ENCODE peak calls at places on chromosomes 16 and 17, in nine cellular contexts. R, D, N, L, V, K, F, T and W are unnamed samples.

GRCh38 chr17:5540321-5540720 is 44.0 kb downstream of the NLRP1 start:
- DNase-seq in R (no peak), D (no peak), N (no peak), L (no peak), V (no peak), K (no peak), F (no peak), T (no peak), W (no peak)

GRCh38 chr17:71869293-71869692 is 251.5 kb upstream of the SOX9 start:
- DNase-seq in R (no peak), D (no peak), N (no peak), L (no peak), V (no peak), K (no peak), F (no peak), T (no peak), W (no peak)

GRCh38 chr16:23432176-23433128 is 20.5 kb downstream of the COG7 start:
- DNase-seq in R (no peak), D (no peak), N (no peak), L (no peak), V (no peak), K (no peak), F (no peak), T (no peak), W (no peak)

GRCh38 chr16:11112723-11113348 is 143.2 kb downstream of the SOCS1 start:
- DNase-seq in R (no peak), D (peak; percentile 21), N (no peak), L (no peak), V (no peak), K (peak; percentile 55), F (no peak), T (no peak), W (no peak)

GRCh38 chr16:9521749-9522370 is 430.4 kb downstream of the HAPSTR1 start:
- DNase-seq in R (no peak), D (no peak), N (no peak), L (no peak), V (no peak), K (no peak), F (no peak), T (no peak), W (no peak)

GRCh38 chr16:79431923-79432322 is 168.6 kb downstream of the MAF start:
- DNase-seq in R (no peak), D (no peak), N (no peak), L (no peak), V (no peak), K (no peak), F (no peak), T (no peak), W (no peak)

GRCh38 chr17:61005358-61005757 is 327.7 kb downstream of the BCAS3 start:
- DNase-seq in R (no peak), D (no peak), N (no peak), L (no peak), V (no peak), K (no peak), F (no peak), T (no peak), W (no peak)

GRCh38 chr17:5809056-5809455 is 224.7 kb upstream of the NLRP1 start:
- DNase-seq in R (no peak), D (no peak), N (no peak), L (no peak), V (no peak), K (no peak), F (no peak), T (no peak), W (peak; percentile 17)

GRCh38 chr17:48468299-48468698 is 38.3 kb upstream of the SKAP1 start:
- DNase-seq in R (no peak), D (no peak), N (no peak), L (no peak), V (no peak), K (no peak), F (no peak), T (no peak), W (no peak)

GRCh38 chr16:23765933-23766332 is 11.1 kb downstream of the CHP2 start:
- DNase-seq in R (no peak), D (no peak), N (no peak), L (no peak), V (no peak), K (no peak), F (no peak), T (no peak), W (no peak)

GRCh38 chr17:10075919-10076318 is 122.5 kb downstream of the GAS7 start:
- DNase-seq in R (no peak), D (no peak), N (no peak), L (no peak), V (no peak), K (no peak), F (no peak), T (no peak), W (no peak)

GRCh38 chr16:47815655-47816054 is 340.1 kb downstream of the ABCC12 start:
- DNase-seq in R (no peak), D (no peak), N (no peak), L (no peak), V (no peak), K (no peak), F (no peak), T (no peak), W (no peak)

GRCh38 chr17:67125417-67125816 is 81.1 kb downstream of the CACNG1 start:
- DNase-seq in R (no peak), D (no peak), N (no peak), L (no peak), V (no peak), K (no peak), F (no peak), T (no peak), W (no peak)

GRCh38 chr17:7029659-7030058 is 6.2 kb upstream of the SLC16A13 start:
- DNase-seq in R (no peak), D (no peak), N (peak; percentile 86), L (no peak), V (no peak), K (no peak), F (no peak), T (peak; percentile 35), W (no peak)

GRCh38 chr16:66840883-66841282 is 3.3 kb upstream of the CA7 start:
- DNase-seq in R (no peak), D (no peak), N (no peak), L (no peak), V (no peak), K (peak; percentile 1), F (no peak), T (no peak), W (no peak)

GRCh38 chr17:258906-259305 is 77.5 kb upstream of the DOC2B start:
- DNase-seq in R (no peak), D (no peak), N (peak; percentile 12), L (peak; percentile 46), V (peak; percentile 28), K (peak; percentile 20), F (no peak), T (no peak), W (no peak)

GRCh38 chr17:78981010-78981888 is 1.5 kb upstream of the LGALS3BP start:
- DNase-seq in R (no peak), D (no peak), N (no peak), L (no peak), V (no peak), K (no peak), F (no peak), T (no peak), W (no peak)
- TF ChIP-seq POLR2AphosphoS5 in R (no peak), D (no peak), N (no peak), L (no peak), V (no peak), K (no peak), F (no peak), T (no peak), W (no peak)

GRCh38 chr16:1169285-1170075 is 16.6 kb downstream of the CACNA1H start:
- DNase-seq in R (no peak), D (no peak), N (no peak), L (no peak), V (no peak), K (no peak), F (no peak), T (peak; percentile 27), W (no peak)
- TF ChIP-seq POLR2A in R (no peak), D (no peak), N (no peak), L (no peak), V (no peak), K (no peak), F (no peak), T (no peak), W (no peak)

DNA sequence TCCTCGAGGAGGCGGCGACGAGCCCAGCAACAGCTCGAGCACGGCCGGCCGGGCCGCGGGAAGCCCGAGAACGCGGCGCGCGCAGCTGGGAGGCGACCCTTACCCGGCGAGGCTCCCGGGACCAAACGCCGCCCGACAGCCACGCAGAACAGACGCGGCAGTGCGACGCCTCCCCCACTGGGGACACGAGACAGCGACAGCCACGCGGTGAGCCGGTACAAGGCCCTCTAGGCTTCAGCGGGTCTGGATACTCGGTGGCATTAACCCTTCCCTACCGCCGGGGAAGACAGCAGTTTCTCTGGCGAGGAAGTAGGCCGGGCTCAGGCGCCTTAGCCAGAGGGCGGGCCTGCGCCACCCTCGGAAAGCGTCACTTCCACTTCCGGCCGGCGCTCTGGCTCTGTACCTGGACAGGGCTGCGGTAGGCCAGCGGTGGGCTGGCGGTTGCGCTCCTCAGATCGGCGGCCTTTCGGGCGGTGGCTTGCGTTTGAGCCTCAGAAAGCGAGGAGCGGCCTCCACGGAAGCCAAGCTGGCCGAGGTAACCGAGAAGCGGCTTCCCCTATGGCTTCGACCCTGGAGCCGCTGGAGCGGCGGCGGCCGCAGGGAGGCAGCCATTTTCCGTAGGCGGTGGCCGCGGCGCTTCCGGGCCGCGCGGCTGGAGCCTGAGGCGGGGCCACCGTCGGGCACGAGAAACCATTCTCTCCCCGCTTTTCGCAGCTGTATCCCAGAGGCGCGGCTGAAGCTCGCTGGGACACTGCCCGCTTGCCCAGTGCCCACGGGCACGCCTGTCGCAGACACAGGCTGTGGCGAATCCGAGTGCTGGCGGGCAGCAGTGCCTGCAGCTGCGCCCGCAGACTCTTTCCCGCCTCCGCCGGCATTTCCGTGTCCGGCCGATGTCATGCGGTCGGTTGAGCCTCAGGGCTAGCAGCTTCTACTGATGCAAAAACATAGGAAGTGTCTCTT is at the start of the genes TIGD7 and ZNF75A:
- DNase-seq in R (peak; percentile 88), D (peak; percentile 82), N (peak; percentile 97), L (peak; percentile 89), V (peak; percentile 79), K (peak; percentile 83), F (peak; percentile 88), T (peak; percentile 87), W (peak; percentile 95)
- TF ChIP-seq POLR2AphosphoS5 in R (peak; percentile 65), D (peak; percentile 91), N (peak; percentile 96), L (peak; percentile 97), V (peak; percentile 96), K (peak; percentile 94), F (peak; percentile 91), T (peak; percentile 94), W (peak; percentile 89)

DNA sequence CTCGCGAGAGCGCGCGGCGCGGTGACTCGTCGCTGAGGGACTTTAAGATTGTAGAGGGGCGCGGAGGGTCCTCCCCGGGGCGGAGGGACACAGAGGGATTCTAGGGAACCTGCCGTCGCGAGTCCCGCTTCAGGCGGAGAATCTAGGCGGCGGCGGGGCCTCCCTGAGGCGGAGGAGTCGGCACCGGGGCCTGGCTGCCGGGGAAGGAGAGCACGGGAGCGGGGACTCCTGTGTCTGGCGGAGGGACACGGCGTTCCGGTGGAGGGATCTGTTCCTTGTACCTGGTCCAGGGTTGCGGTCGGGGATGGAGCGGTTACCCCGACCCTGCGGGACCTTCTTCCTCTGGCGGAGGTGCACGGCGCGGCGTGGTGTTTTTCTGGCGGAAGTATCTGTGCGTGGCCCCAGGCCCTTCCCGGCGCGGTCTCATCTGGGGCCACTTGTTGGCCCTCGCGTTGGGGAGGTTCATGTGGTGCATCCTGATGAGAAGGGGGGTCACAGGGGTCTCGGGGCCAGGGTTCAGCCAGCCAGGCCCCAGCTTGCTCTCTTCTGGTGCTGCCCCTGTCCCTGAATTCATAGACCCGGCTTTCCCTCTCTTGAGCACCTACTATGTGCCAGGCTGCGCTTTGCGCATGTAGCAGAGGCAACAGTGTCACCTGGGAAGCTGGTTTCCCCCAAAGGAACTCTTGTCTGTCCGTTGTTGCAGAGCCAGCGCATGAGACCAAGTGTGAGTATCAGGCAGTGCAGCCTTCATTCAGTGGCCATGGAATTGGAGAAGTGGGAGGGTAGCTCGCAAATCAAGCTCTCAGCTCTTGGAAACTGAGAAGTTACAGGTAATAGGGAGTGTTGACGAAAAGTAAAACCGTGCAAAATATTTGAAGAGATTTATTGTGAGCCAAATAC is 561 bp upstream of the ZKSCAN2 start:
- DNase-seq in R (peak; percentile 85), D (peak; percentile 61), N (peak; percentile 94), L (peak; percentile 91), V (peak; percentile 86), K (peak; percentile 82), F (peak; percentile 59), T (peak; percentile 87), W (peak; percentile 93)
- TF ChIP-seq POLR2A in R (no peak), D (no peak), N (no peak), L (peak; percentile 65), V (no peak), K (no peak), F (peak; percentile 79), T (no peak), W (no peak)